ENCODE peak calls at places on chromosomes 6 and 20, in nine cellular contexts. One of them, this sample, is unnamed.

GRCh38 chr6:41352396-41352795 is 17.0 kb downstream of the NCR2 start:
- DNase-seq in mammary epithelial cell: no peak
- DNase-seq in progenitor cell of endocrine pancreas: no peak
- DNase-seq in right atrium auricular region: peak
- DNase-seq in endothelial cell of umbilical vein: no peak
- DNase-seq in fibroblast of the aortic adventitia: no peak
- DNase-seq in fibroblast of villous mesenchyme: no peak
- DNase-seq in kidney: no peak
- DNase-seq in upper lobe of right lung: no peak
- DNase-seq in this sample: no peak

GRCh38 chr20:57682184-57683038 is 27.4 kb downstream of the PMEPA1 start:
- DNase-seq in mammary epithelial cell: no peak
- DNase-seq in progenitor cell of endocrine pancreas: no peak
- DNase-seq in right atrium auricular region: no peak
- DNase-seq in endothelial cell of umbilical vein: no peak
- DNase-seq in fibroblast of the aortic adventitia: no peak
- DNase-seq in fibroblast of villous mesenchyme: no peak
- DNase-seq in kidney: no peak
- DNase-seq in upper lobe of right lung: no peak
- DNase-seq in this sample: no peak

GRCh38 chr6:147507162-147508072 is 1.1 kb upstream of the SAMD5 start:
- DNase-seq in mammary epithelial cell: peak
- DNase-seq in progenitor cell of endocrine pancreas: peak
- DNase-seq in right atrium auricular region: no peak
- DNase-seq in endothelial cell of umbilical vein: peak
- DNase-seq in fibroblast of the aortic adventitia: peak
- DNase-seq in fibroblast of villous mesenchyme: peak
- DNase-seq in kidney: no peak
- DNase-seq in upper lobe of right lung: peak
- DNase-seq in this sample: peak

GRCh38 chr20:25987073-25987927 is 290.6 kb upstream of the ZNF337 start:
- DNase-seq in mammary epithelial cell: peak
- DNase-seq in progenitor cell of endocrine pancreas: peak
- DNase-seq in right atrium auricular region: no peak
- DNase-seq in endothelial cell of umbilical vein: peak
- DNase-seq in fibroblast of the aortic adventitia: peak
- DNase-seq in fibroblast of villous mesenchyme: peak
- DNase-seq in kidney: peak
- DNase-seq in upper lobe of right lung: peak
- DNase-seq in this sample: no peak

GRCh38 chr6:112061605-112062004 is 7.7 kb downstream of the CCN6 start:
- DNase-seq in mammary epithelial cell: peak
- DNase-seq in progenitor cell of endocrine pancreas: no peak
- DNase-seq in right atrium auricular region: no peak
- DNase-seq in endothelial cell of umbilical vein: no peak
- DNase-seq in fibroblast of the aortic adventitia: peak
- DNase-seq in fibroblast of villous mesenchyme: no peak
- DNase-seq in kidney: no peak
- DNase-seq in upper lobe of right lung: no peak
- DNase-seq in this sample: no peak

GRCh38 chr6:129621252-129621651 is 88.7 kb downstream of the ARHGAP18 start:
- DNase-seq in mammary epithelial cell: no peak
- DNase-seq in progenitor cell of endocrine pancreas: no peak
- DNase-seq in right atrium auricular region: no peak
- DNase-seq in endothelial cell of umbilical vein: no peak
- DNase-seq in fibroblast of the aortic adventitia: no peak
- DNase-seq in fibroblast of villous mesenchyme: no peak
- DNase-seq in kidney: no peak
- DNase-seq in upper lobe of right lung: no peak
- DNase-seq in this sample: peak

GRCh38 chr6:144075187-144075586 is 20.2 kb downstream of the SF3B5 start:
- DNase-seq in mammary epithelial cell: no peak
- DNase-seq in progenitor cell of endocrine pancreas: no peak
- DNase-seq in right atrium auricular region: no peak
- DNase-seq in endothelial cell of umbilical vein: no peak
- DNase-seq in fibroblast of the aortic adventitia: no peak
- DNase-seq in fibroblast of villous mesenchyme: no peak
- DNase-seq in kidney: no peak
- DNase-seq in upper lobe of right lung: no peak
- DNase-seq in this sample: no peak

GRCh38 chr6:169990095-169991030 is 238.9 kb downstream of the ERMARD start:
- DNase-seq in mammary epithelial cell: no peak
- DNase-seq in progenitor cell of endocrine pancreas: no peak
- DNase-seq in right atrium auricular region: peak
- DNase-seq in endothelial cell of umbilical vein: peak
- DNase-seq in fibroblast of the aortic adventitia: no peak
- DNase-seq in fibroblast of villous mesenchyme: no peak
- DNase-seq in kidney: peak
- DNase-seq in upper lobe of right lung: peak
- DNase-seq in this sample: no peak

GRCh38 chr6:70072540-70073179 is 206.3 kb downstream of the COL19A1 start:
- DNase-seq in mammary epithelial cell: no peak
- DNase-seq in progenitor cell of endocrine pancreas: no peak
- DNase-seq in right atrium auricular region: no peak
- DNase-seq in endothelial cell of umbilical vein: no peak
- DNase-seq in fibroblast of the aortic adventitia: no peak
- DNase-seq in fibroblast of villous mesenchyme: no peak
- DNase-seq in kidney: no peak
- DNase-seq in upper lobe of right lung: no peak
- DNase-seq in this sample: no peak

GRCh38 chr6:47414517-47415167 is 62.9 kb upstream of the CD2AP start:
- DNase-seq in mammary epithelial cell: peak
- DNase-seq in progenitor cell of endocrine pancreas: no peak
- DNase-seq in right atrium auricular region: no peak
- DNase-seq in endothelial cell of umbilical vein: peak
- DNase-seq in fibroblast of the aortic adventitia: peak
- DNase-seq in fibroblast of villous mesenchyme: peak
- DNase-seq in kidney: no peak
- DNase-seq in upper lobe of right lung: no peak
- DNase-seq in this sample: no peak

GRCh38 chr20:37463726-37464125 is 57.3 kb upstream of the NNAT start:
- DNase-seq in mammary epithelial cell: no peak
- DNase-seq in progenitor cell of endocrine pancreas: no peak
- DNase-seq in right atrium auricular region: no peak
- DNase-seq in endothelial cell of umbilical vein: no peak
- DNase-seq in fibroblast of the aortic adventitia: no peak
- DNase-seq in fibroblast of villous mesenchyme: no peak
- DNase-seq in kidney: no peak
- DNase-seq in upper lobe of right lung: no peak
- DNase-seq in this sample: no peak

GRCh38 chr6:20487669-20488375 is 46.4 kb upstream of the CDKAL1 start:
- DNase-seq in mammary epithelial cell: no peak
- DNase-seq in progenitor cell of endocrine pancreas: no peak
- DNase-seq in right atrium auricular region: no peak
- DNase-seq in endothelial cell of umbilical vein: no peak
- DNase-seq in fibroblast of the aortic adventitia: peak
- DNase-seq in fibroblast of villous mesenchyme: no peak
- DNase-seq in kidney: no peak
- DNase-seq in upper lobe of right lung: no peak
- DNase-seq in this sample: no peak

GRCh38 chr20:32108814-32109391 is 611 bp upstream of the TM9SF4 start:
- DNase-seq in mammary epithelial cell: no peak
- DNase-seq in progenitor cell of endocrine pancreas: no peak
- DNase-seq in right atrium auricular region: no peak
- DNase-seq in endothelial cell of umbilical vein: no peak
- DNase-seq in fibroblast of the aortic adventitia: no peak
- DNase-seq in fibroblast of villous mesenchyme: no peak
- DNase-seq in kidney: no peak
- DNase-seq in upper lobe of right lung: no peak
- DNase-seq in this sample: no peak

GRCh38 chr20:8646026-8646425 is 422.9 kb upstream of the PLCB4 start:
- DNase-seq in mammary epithelial cell: peak
- DNase-seq in progenitor cell of endocrine pancreas: no peak
- DNase-seq in right atrium auricular region: no peak
- DNase-seq in endothelial cell of umbilical vein: peak
- DNase-seq in fibroblast of the aortic adventitia: peak
- DNase-seq in fibroblast of villous mesenchyme: peak
- DNase-seq in kidney: no peak
- DNase-seq in upper lobe of right lung: no peak
- DNase-seq in this sample: no peak

GRCh38 chr6:13653296-13653695 is 38.2 kb downstream of the NOL7 start:
- DNase-seq in mammary epithelial cell: peak
- DNase-seq in progenitor cell of endocrine pancreas: no peak
- DNase-seq in right atrium auricular region: no peak
- DNase-seq in endothelial cell of umbilical vein: peak
- DNase-seq in fibroblast of the aortic adventitia: peak
- DNase-seq in fibroblast of villous mesenchyme: peak
- DNase-seq in kidney: no peak
- DNase-seq in upper lobe of right lung: no peak
- DNase-seq in this sample: no peak

GRCh38 chr6:62371395-62371794 is 85.4 kb upstream of the KHDRBS2 start:
- DNase-seq in mammary epithelial cell: no peak
- DNase-seq in progenitor cell of endocrine pancreas: no peak
- DNase-seq in right atrium auricular region: no peak
- DNase-seq in endothelial cell of umbilical vein: no peak
- DNase-seq in fibroblast of the aortic adventitia: no peak
- DNase-seq in fibroblast of villous mesenchyme: no peak
- DNase-seq in kidney: no peak
- DNase-seq in upper lobe of right lung: no peak
- DNase-seq in this sample: no peak

GRCh38 chr20:36455972-36456625 is 85.2 kb upstream of the MYL9 start:
- DNase-seq in mammary epithelial cell: no peak
- DNase-seq in progenitor cell of endocrine pancreas: no peak
- DNase-seq in right atrium auricular region: no peak
- DNase-seq in endothelial cell of umbilical vein: no peak
- DNase-seq in fibroblast of the aortic adventitia: no peak
- DNase-seq in fibroblast of villous mesenchyme: no peak
- DNase-seq in kidney: no peak
- DNase-seq in upper lobe of right lung: no peak
- DNase-seq in this sample: no peak

GRCh38 chr20:25246182-25246943 is 1.5 kb upstream of the PYGB start:
- DNase-seq in mammary epithelial cell: no peak
- DNase-seq in progenitor cell of endocrine pancreas: no peak
- DNase-seq in right atrium auricular region: peak
- DNase-seq in endothelial cell of umbilical vein: no peak
- DNase-seq in fibroblast of the aortic adventitia: no peak
- DNase-seq in fibroblast of villous mesenchyme: peak
- DNase-seq in kidney: no peak
- DNase-seq in upper lobe of right lung: no peak
- DNase-seq in this sample: no peak

GRCh38 chr6:108556864-108557493 is 3.7 kb upstream of the FOXO3 start:
- DNase-seq in mammary epithelial cell: no peak
- DNase-seq in progenitor cell of endocrine pancreas: no peak
- DNase-seq in right atrium auricular region: no peak
- DNase-seq in endothelial cell of umbilical vein: no peak
- DNase-seq in fibroblast of the aortic adventitia: no peak
- DNase-seq in fibroblast of villous mesenchyme: peak
- DNase-seq in kidney: peak
- DNase-seq in upper lobe of right lung: no peak
- DNase-seq in this sample: no peak

DNA sequence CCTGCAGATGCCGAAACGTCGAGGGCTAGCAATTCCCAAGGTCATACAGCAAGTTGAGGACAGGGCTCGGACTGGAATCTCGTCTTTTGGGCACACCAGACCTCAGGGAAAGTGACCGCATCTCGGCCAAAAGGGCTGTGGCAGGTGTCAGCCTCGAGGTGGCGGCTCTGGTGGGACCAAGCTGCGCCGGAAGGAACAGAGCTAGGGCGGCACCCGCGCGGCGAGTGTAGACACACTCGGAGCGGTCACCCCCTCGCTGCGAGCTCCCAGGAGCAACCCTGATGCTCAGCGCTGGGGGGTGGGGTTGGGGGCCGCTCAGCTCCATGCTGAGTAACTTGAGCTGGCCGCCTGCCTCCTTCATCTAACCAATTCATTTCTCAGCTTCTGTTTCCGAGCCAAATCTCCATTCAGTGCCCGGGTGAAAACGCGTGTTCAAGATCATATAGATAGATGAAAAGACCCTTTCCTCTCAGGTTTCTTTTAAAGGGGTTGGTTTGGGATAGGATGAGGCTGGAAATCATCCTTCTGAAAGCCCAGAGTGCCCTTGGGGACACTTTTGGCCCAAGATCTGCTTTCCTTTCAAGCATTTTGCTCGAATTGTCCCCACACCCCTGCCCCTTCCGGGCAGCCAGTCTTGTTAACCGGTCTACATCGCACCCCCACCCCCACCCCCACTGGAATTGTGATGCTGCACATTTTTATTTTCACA is 2.3 kb upstream of the TUBB2B start:
- DNase-seq in mammary epithelial cell: no peak
- DNase-seq in progenitor cell of endocrine pancreas: peak
- DNase-seq in right atrium auricular region: no peak
- DNase-seq in endothelial cell of umbilical vein: no peak
- DNase-seq in fibroblast of the aortic adventitia: peak
- DNase-seq in fibroblast of villous mesenchyme: no peak
- DNase-seq in kidney: no peak
- DNase-seq in upper lobe of right lung: no peak
- DNase-seq in this sample: no peak
- TF ChIP-seq CTCF in mammary epithelial cell: no peak
- TF ChIP-seq CTCF in progenitor cell of endocrine pancreas: peak
- TF ChIP-seq CTCF in right atrium auricular region: no peak
- TF ChIP-seq CTCF in endothelial cell of umbilical vein: no peak
- TF ChIP-seq CTCF in fibroblast of the aortic adventitia: no peak
- TF ChIP-seq CTCF in fibroblast of villous mesenchyme: no peak
- TF ChIP-seq CTCF in kidney: no peak
- TF ChIP-seq CTCF in upper lobe of right lung: no peak
- TF ChIP-seq CTCF in this sample: no peak

GRCh38 chr6:32947552-32948465 is 5.1 kb downstream of the HLA-DMA start:
- DNase-seq in mammary epithelial cell: peak
- DNase-seq in progenitor cell of endocrine pancreas: no peak
- DNase-seq in right atrium auricular region: no peak
- DNase-seq in endothelial cell of umbilical vein: peak
- DNase-seq in fibroblast of the aortic adventitia: peak
- DNase-seq in fibroblast of villous mesenchyme: peak
- DNase-seq in kidney: no peak
- DNase-seq in upper lobe of right lung: no peak
- DNase-seq in this sample: peak
- TF ChIP-seq CTCF in mammary epithelial cell: peak
- TF ChIP-seq CTCF in progenitor cell of endocrine pancreas: peak
- TF ChIP-seq CTCF in right atrium auricular region: no peak
- TF ChIP-seq CTCF in endothelial cell of umbilical vein: peak
- TF ChIP-seq CTCF in fibroblast of the aortic adventitia: peak
- TF ChIP-seq CTCF in fibroblast of villous mesenchyme: peak
- TF ChIP-seq CTCF in kidney: peak
- TF ChIP-seq CTCF in upper lobe of right lung: peak
- TF ChIP-seq CTCF in this sample: peak

GRCh38 chr6:117674503-117674902 is 766 bp upstream of the NUS1 start:
- DNase-seq in mammary epithelial cell: no peak
- DNase-seq in progenitor cell of endocrine pancreas: no peak
- DNase-seq in right atrium auricular region: no peak
- DNase-seq in endothelial cell of umbilical vein: no peak
- DNase-seq in fibroblast of the aortic adventitia: no peak
- DNase-seq in fibroblast of villous mesenchyme: no peak
- DNase-seq in kidney: no peak
- DNase-seq in upper lobe of right lung: no peak
- DNase-seq in this sample: no peak
- TF ChIP-seq CTCF in mammary epithelial cell: no peak
- TF ChIP-seq CTCF in progenitor cell of endocrine pancreas: no peak
- TF ChIP-seq CTCF in right atrium auricular region: no peak
- TF ChIP-seq CTCF in endothelial cell of umbilical vein: no peak
- TF ChIP-seq CTCF in fibroblast of the aortic adventitia: no peak
- TF ChIP-seq CTCF in fibroblast of villous mesenchyme: no peak
- TF ChIP-seq CTCF in kidney: no peak
- TF ChIP-seq CTCF in upper lobe of right lung: no peak
- TF ChIP-seq CTCF in this sample: no peak

DNA sequence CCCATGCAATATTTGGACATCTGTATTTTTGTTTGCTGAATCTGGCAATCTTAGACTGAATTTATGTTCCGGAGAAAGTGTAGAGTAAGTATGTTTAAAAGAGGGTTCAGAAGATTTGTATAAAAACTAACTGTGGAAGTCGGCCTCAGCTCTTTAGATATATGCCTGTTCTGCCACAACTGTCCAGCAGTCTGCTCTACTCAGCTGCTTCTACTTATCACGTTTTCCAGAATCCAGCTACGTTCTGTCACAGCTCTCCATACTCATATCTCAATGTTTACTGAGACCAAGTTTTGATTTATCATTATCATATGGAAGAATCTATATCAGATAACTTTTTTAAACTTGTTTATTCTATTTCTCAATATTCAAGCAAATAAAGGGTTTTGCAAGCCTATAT is 721.3 kb downstream of the EYS start:
- DNase-seq in mammary epithelial cell: no peak
- DNase-seq in progenitor cell of endocrine pancreas: no peak
- DNase-seq in right atrium auricular region: no peak
- DNase-seq in endothelial cell of umbilical vein: no peak
- DNase-seq in fibroblast of the aortic adventitia: no peak
- DNase-seq in fibroblast of villous mesenchyme: no peak
- DNase-seq in kidney: no peak
- DNase-seq in upper lobe of right lung: no peak
- DNase-seq in this sample: no peak
- TF ChIP-seq CTCF in mammary epithelial cell: no peak
- TF ChIP-seq CTCF in progenitor cell of endocrine pancreas: no peak
- TF ChIP-seq CTCF in right atrium auricular region: no peak
- TF ChIP-seq CTCF in endothelial cell of umbilical vein: no peak
- TF ChIP-seq CTCF in fibroblast of the aortic adventitia: no peak
- TF ChIP-seq CTCF in fibroblast of villous mesenchyme: no peak
- TF ChIP-seq CTCF in kidney: no peak
- TF ChIP-seq CTCF in upper lobe of right lung: no peak
- TF ChIP-seq CTCF in this sample: no peak